ENCODE peak calls at places on chromosomes 11 and 22, in ten cellular contexts. D is GM23338, R is sigmoid colon, F is stomach, J is Panc1, I is K562, T is transverse colon, U is upper lobe of left lung, B is HCT116, L is breast epithelium. P is an unnamed sample.

GRCh38 chr11:113550179-113550578 is 75.0 kb upstream of the DRD2 start:
- DNase-seq in D (no peak), R (no peak), F (no peak), J (no peak), I (no peak), T (no peak), U (no peak), B (no peak), L (no peak), P (no peak)

GRCh38 chr11:128759597-128759996 is 65.7 kb downstream of the FLI1 start:
- DNase-seq in D (no peak), R (no peak), F (no peak), J (no peak), I (no peak), T (no peak), U (no peak), B (no peak), L (no peak), P (no peak)

GRCh38 chr11:112024778-112025678 is at the start of gene DLAT:
- DNase-seq in D (peak; percentile 100), R (peak; percentile 91), F (peak; percentile 88), J (peak; percentile 72), I (peak; percentile 95), T (peak; percentile 93), U (peak; percentile 90), B (peak; percentile 86), L (peak; percentile 59), P (peak; percentile 66)

GRCh38 chr11:44561275-44561781 is 4.1 kb upstream of the CD82 start:
- DNase-seq in D (no peak), R (peak; percentile 64), F (no peak), J (no peak), I (peak; percentile 50), T (no peak), U (no peak), B (no peak), L (no peak), P (no peak)

GRCh38 chr22:49924113-49924833 is 5.8 kb downstream of the CRELD2 start:
- DNase-seq in D (no peak), R (no peak), F (no peak), J (no peak), I (no peak), T (no peak), U (no peak), B (no peak), L (no peak), P (no peak)

GRCh38 chr22:37483594-37484114 is 2.5 kb downstream of the MFNG start:
- DNase-seq in D (no peak), R (no peak), F (no peak), J (no peak), I (no peak), T (no peak), U (peak; percentile 65), B (no peak), L (no peak), P (no peak)

GRCh38 chr11:118841469-118842222 is 42.0 kb upstream of the CXCR5 start:
- DNase-seq in D (no peak), R (no peak), F (no peak), J (no peak), I (no peak), T (peak; percentile 49), U (no peak), B (no peak), L (no peak), P (no peak)

GRCh38 chr11:71505001-71505400 is 22.1 kb upstream of the KRTAP5-7 start:
- DNase-seq in D (no peak), R (no peak), F (no peak), J (no peak), I (no peak), T (no peak), U (no peak), B (no peak), L (no peak), P (no peak)

GRCh38 chr22:46576556-46577351 is 39.3 kb upstream of the CELSR1 start:
- DNase-seq in D (peak; percentile 75), R (peak; percentile 71), F (peak; percentile 68), J (no peak), I (peak; percentile 68), T (peak; percentile 66), U (peak; percentile 57), B (no peak), L (no peak), P (peak; percentile 84)

GRCh38 chr22:42780070-42780540 is 59.4 kb upstream of the A4GALT start:
- DNase-seq in D (peak; percentile 97), R (no peak), F (peak; percentile 51), J (peak; percentile 80), I (peak; percentile 83), T (peak; percentile 42), U (peak; percentile 51), B (peak; percentile 95), L (peak; percentile 50), P (no peak)

GRCh38 chr11:125338886-125339811 is 156.9 kb downstream of the FEZ1 start:
- DNase-seq in D (no peak), R (no peak), F (no peak), J (no peak), I (no peak), T (no peak), U (no peak), B (no peak), L (no peak), P (no peak)

DNA sequence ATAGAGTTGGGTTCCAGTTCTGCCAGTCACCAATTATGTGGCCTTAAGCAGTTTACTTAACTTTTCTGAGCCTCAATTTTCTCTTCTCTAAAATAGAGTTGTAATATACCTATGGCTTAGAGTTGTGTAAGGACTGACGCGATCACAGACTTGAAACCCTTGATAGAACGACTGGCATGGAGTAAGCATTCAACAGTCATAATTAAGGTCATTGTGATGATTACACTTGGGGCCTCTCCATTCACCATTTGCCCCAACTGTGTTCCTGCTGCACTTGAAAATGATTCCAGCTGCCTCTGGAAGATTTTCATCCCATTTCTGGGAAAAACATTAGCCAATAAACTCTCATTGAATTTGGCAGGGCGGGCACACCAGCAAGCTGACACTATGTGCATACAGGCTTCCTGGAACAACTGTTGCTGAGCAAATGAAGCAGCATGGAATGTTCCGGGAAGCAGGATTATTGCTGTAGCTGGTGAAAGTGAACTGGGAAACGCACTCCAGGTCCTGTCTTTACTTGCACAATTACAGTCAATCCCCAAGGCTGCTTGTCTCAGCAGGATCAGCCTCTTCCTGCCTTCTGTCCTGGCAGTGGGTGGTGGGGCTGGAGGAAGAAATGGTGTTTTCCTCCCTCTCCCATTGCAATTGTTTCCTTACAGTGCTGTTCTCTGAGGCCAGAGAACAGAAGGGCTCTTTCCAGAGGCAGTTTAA is 19.6 kb downstream of the CD44 start:
- DNase-seq in D (no peak), R (peak; percentile 77), F (no peak), J (no peak), I (no peak), T (peak; percentile 47), U (peak; percentile 69), B (no peak), L (peak; percentile 68), P (no peak)
- TF ChIP-seq POLR2AphosphoS5 in D (no peak), R (peak; percentile 85), F (peak; percentile 82), J (peak; percentile 48), I (no peak), T (peak; percentile 70), U (peak; percentile 95), B (no peak), L (peak; percentile 66), P (peak; percentile 40)

GRCh38 chr22:24435861-24436351 is 8.5 kb downstream of the ADORA2A start:
- DNase-seq in D (no peak), R (peak; percentile 46), F (no peak), J (no peak), I (no peak), T (no peak), U (no peak), B (no peak), L (no peak), P (no peak)

GRCh38 chr22:24433868-24434471 is 6.6 kb downstream of the ADORA2A start:
- DNase-seq in D (no peak), R (peak; percentile 65), F (no peak), J (no peak), I (peak; percentile 18), T (peak; percentile 60), U (peak; percentile 52), B (no peak), L (no peak), P (peak; percentile 69)

GRCh38 chr22:24435323-24435645 is 7.9 kb downstream of the ADORA2A start:
- DNase-seq in D (no peak), R (no peak), F (no peak), J (no peak), I (no peak), T (no peak), U (no peak), B (no peak), L (no peak), P (no peak)

GRCh38 chr22:24433001-24433867 is 5.8 kb downstream of the ADORA2A start:
- DNase-seq in D (no peak), R (peak; percentile 61), F (no peak), J (no peak), I (no peak), T (no peak), U (no peak), B (no peak), L (no peak), P (no peak)

DNA sequence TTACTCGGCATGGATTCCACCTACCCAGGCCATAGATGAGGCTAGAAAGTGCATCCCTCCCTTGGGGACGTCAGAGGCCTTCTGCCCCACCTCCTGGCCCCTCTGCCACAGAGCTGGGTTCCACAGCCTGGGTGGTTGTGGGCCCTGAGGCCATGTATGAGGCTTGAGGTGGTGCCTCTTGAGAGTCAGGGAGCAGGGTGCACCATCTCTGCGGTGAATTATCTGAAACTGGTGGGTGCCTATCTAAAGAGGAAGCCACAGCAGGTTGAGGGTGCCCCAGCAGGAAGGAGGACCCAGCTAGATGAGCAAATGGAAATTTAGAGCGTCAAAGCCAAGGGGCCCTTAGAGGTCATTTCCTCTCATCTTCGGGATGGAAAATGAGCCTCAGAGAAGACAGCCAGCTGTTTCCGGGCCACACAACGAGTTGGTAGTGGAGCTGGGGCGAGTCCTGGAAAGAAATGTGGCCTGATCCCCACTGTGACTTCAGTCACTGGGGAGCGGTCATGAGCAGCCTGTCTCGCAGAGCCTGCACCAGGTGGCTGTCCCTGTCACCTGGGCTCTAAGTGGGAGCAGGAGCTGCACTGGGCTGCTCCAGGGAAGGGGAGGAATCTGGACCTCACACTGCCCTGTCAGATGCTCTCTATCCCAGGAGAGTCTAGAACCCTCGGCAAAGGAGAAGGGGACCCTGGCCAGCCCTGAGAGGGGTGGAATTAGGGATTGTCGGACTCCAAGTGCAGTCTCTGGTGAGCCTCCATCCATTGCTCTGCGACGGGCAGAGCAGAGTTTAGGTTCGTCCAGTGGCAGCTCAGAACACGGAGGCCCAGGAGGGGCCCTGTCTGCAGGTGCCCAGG is 7.3 kb downstream of the ADORA2A start:
- DNase-seq in D (no peak), R (peak; percentile 68), F (peak; percentile 51), J (no peak), I (no peak), T (peak; percentile 69), U (peak; percentile 56), B (no peak), L (no peak), P (peak; percentile 78)
- TF ChIP-seq POLR2AphosphoS5 in D (no peak), R (no peak), F (peak; percentile 13), J (no peak), I (no peak), T (peak; percentile 41), U (peak; percentile 11), B (no peak), L (no peak), P (no peak)

GRCh38 chr11:3123761-3124733 is 41.1 kb downstream of the OSBPL5 start:
- DNase-seq in D (no peak), R (peak; percentile 97), F (peak; percentile 67), J (peak; percentile 76), I (no peak), T (peak; percentile 81), U (peak; percentile 79), B (peak; percentile 34), L (peak; percentile 93), P (no peak)
- TF ChIP-seq POLR2AphosphoS5 in D (no peak), R (peak; percentile 80), F (peak; percentile 50), J (no peak), I (no peak), T (peak; percentile 55), U (peak; percentile 52), B (no peak), L (peak; percentile 36), P (no peak)

GRCh38 chr11:1559103-1559951 is 12.7 kb downstream of the DUSP8 start:
- DNase-seq in D (peak; percentile 84), R (peak; percentile 99), F (peak; percentile 94), J (peak; percentile 50), I (no peak), T (peak; percentile 91), U (peak; percentile 95), B (no peak), L (peak; percentile 92), P (no peak)
- TF ChIP-seq POLR2AphosphoS5 in D (no peak), R (peak; percentile 82), F (peak; percentile 40), J (no peak), I (no peak), T (peak; percentile 74), U (no peak), B (no peak), L (peak; percentile 70), P (no peak)